ENCODE peak calls at places on chromosomes 3 and 15, in eight cellular contexts. P, F, S, E, K, M, V and T are unnamed samples.

GRCh38 chr15:90878660-90879059 is 5.6 kb upstream of the FES start:
- DNase-seq in V (no peak), F (no peak), S (no peak), E (no peak), P (no peak), M (no peak), K (no peak), T (no peak)

GRCh38 chr3:125052671-125053303 is 3.0 kb downstream of the HEG1 start:
- DNase-seq in S (no peak), P (no peak), V (no peak), E (no peak), M (peak), F (peak), K (no peak), T (no peak)

GRCh38 chr3:186002884-186003472 is 65.2 kb upstream of the TRA2B start:
- DNase-seq in M (peak), F (no peak), K (no peak), S (no peak), V (no peak), P (peak), E (no peak), T (no peak)

GRCh38 chr3:14393440-14394111 is 8.8 kb upstream of the SLC6A6 start:
- DNase-seq in P (no peak), K (no peak), M (no peak), E (no peak), V (no peak), S (no peak), F (no peak), T (no peak)

GRCh38 chr15:77991029-77991406 is 86.5 kb downstream of the TBC1D2B start:
- DNase-seq in V (no peak), S (no peak), K (no peak), E (no peak), P (no peak), M (no peak), F (no peak), T (no peak)

GRCh38 chr15:28914046-28914445 is 28.3 kb downstream of the APBA2 start:
- DNase-seq in V (no peak), E (peak), P (no peak), M (no peak), F (no peak), S (no peak), K (no peak), T (no peak)

GRCh38 chr15:75836953-75837321 is 6.3 kb upstream of the UBE2Q2 start:
- DNase-seq in F (no peak), S (no peak), K (no peak), M (no peak), E (no peak), P (peak), V (no peak), T (no peak)

GRCh38 chr3:107524214-107525100 is 1.7 kb downstream of the BBX start:
- DNase-seq in V (peak), F (no peak), S (peak), E (peak), M (peak), P (peak), K (no peak), T (no peak)

GRCh38 chr15:101551696-101552591 is 62.4 kb upstream of the PCSK6 start:
- DNase-seq in F (no peak), V (no peak), M (no peak), K (no peak), E (peak), P (no peak), S (no peak), T (no peak)

GRCh38 chr15:57376695-57377477 is 581 bp downstream of the CGNL1 start:
- DNase-seq in V (peak), P (peak), M (peak), E (peak), F (no peak), K (no peak), S (no peak), T (no peak)

GRCh38 chr3:69761896-69762789 is 22.9 kb downstream of the MITF start:
- DNase-seq in K (peak), V (no peak), E (no peak), S (no peak), P (peak), F (no peak), M (no peak), T (no peak)